ENCODE peak calls at places on chromosomes 6 and 20, in nine cellular contexts. K, P, D, S, B, X, Z, U and A are unnamed samples. For H3K27me3, the result is how much of the 10 kb centered on the place peaks cover.

GRCh38 chr6:5125152-5126006 is 40.2 kb downstream of the PPP1R3G start:
- DNase-seq in K (no peak), P (peak), D (no peak), S (no peak), B (peak), X (no peak), Z (no peak), U (no peak), A (peak)

GRCh38 chr20:50304883-50305635 is 114.4 kb downstream of the CEBPB start:
- DNase-seq in K (peak), P (peak), D (peak), S (peak), B (no peak), X (peak), Z (peak), U (peak), A (no peak)

GRCh38 chr20:62839261-62839660 is 22.4 kb downstream of the TCFL5 start:
- DNase-seq in K (no peak), P (no peak), D (no peak), S (no peak), B (no peak), X (no peak), Z (no peak), U (no peak), A (no peak)

GRCh38 chr6:80725156-80725930 is 618.9 kb downstream of the BCKDHB start:
- DNase-seq in K (peak), P (peak), D (no peak), S (no peak), B (no peak), X (no peak), Z (no peak), U (no peak), A (no peak)

GRCh38 chr20:63235399-63235983 is at the start of gene BIRC7:
- DNase-seq in K (no peak), P (no peak), D (no peak), S (no peak), B (no peak), X (no peak), Z (no peak), U (no peak), A (no peak)

GRCh38 chr6:97081010-97081573 is 156.6 kb downstream of the KLHL32 start:
- DNase-seq in K (no peak), P (no peak), D (no peak), S (no peak), B (no peak), X (no peak), Z (no peak), U (no peak), A (no peak)

GRCh38 chr6:108562503-108562993 is 1.8 kb downstream of the FOXO3 start:
- DNase-seq in K (no peak), P (peak), D (peak), S (peak), B (peak), X (peak), Z (peak), U (peak), A (peak)

GRCh38 chr20:46681032-46681854 is 8.0 kb downstream of the TP53RK start:
- DNase-seq in K (no peak), P (peak), D (peak), S (no peak), B (no peak), X (no peak), Z (peak), U (peak), A (no peak)

GRCh38 chr20:48012401-48012974 is 227.2 kb upstream of the SULF2 start:
- DNase-seq in K (peak), P (peak), D (no peak), S (no peak), B (no peak), X (no peak), Z (no peak), U (no peak), A (peak)

GRCh38 chr20:3698511-3699436 is 13.6 kb downstream of the SIGLEC1 start:
- DNase-seq in K (no peak), P (no peak), D (no peak), S (no peak), B (no peak), X (no peak), Z (no peak), U (no peak), A (no peak)

GRCh38 chr20:33431797-33432381 is 11.7 kb downstream of the SNTA1 start:
- DNase-seq in K (no peak), P (no peak), D (peak), S (no peak), B (no peak), X (no peak), Z (no peak), U (peak), A (no peak)

GRCh38 chr6:158468666-158469065 is 91.2 kb upstream of the TMEM181 start:
- DNase-seq in K (no peak), P (no peak), D (no peak), S (no peak), B (no peak), X (no peak), Z (no peak), U (no peak), A (no peak)

DNA sequence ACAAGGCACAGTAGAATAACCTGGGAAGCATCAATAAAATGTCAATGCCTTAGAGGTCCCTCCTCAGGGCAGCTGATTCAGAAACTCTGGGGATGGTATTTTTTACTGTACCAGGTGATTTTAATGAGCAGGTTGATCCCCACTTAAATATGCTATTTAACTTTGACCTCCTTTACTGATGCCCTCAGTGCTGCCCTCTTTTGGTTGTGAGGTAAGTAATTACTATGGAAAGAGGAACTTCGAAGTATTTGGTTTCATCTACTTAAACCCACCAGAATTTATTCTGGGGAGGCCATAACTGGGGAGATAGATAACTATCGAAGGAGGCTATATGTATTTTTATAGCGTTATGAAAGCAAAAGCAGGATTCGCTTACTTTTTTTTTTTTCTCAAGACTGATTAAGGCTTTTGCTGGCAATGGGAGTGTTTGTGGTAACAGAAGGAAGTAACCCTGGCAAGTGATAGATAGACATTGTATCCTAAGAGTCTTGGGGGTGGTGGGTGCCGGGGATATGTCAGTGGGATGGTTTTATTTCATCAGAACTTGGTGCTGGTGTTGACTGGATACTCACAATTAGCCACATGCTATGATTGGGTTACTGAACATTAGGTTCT is 168.9 kb upstream of the CENPW start:
- DNase-seq in K (no peak), P (peak), D (no peak), S (no peak), B (no peak), X (no peak), Z (no peak), U (no peak), A (no peak)
- TF ChIP-seq CTCF in K (peak), P (peak), D (peak), S (peak), B (peak), X (peak), Z (peak), U (no peak), A (peak)

GRCh38 chr6:50824505-50824904 is 5.8 kb downstream of the TFAP2B start:
- DNase-seq in K (no peak), P (no peak), D (no peak), S (no peak), B (no peak), X (no peak), Z (no peak), U (no peak), A (no peak)
- H3K27me3 ChIP-seq in K (under half), P (half or more), D (half or more), S (under half), B (under half), X (under half), Z (under half), U (under half), A (under half)

DNA sequence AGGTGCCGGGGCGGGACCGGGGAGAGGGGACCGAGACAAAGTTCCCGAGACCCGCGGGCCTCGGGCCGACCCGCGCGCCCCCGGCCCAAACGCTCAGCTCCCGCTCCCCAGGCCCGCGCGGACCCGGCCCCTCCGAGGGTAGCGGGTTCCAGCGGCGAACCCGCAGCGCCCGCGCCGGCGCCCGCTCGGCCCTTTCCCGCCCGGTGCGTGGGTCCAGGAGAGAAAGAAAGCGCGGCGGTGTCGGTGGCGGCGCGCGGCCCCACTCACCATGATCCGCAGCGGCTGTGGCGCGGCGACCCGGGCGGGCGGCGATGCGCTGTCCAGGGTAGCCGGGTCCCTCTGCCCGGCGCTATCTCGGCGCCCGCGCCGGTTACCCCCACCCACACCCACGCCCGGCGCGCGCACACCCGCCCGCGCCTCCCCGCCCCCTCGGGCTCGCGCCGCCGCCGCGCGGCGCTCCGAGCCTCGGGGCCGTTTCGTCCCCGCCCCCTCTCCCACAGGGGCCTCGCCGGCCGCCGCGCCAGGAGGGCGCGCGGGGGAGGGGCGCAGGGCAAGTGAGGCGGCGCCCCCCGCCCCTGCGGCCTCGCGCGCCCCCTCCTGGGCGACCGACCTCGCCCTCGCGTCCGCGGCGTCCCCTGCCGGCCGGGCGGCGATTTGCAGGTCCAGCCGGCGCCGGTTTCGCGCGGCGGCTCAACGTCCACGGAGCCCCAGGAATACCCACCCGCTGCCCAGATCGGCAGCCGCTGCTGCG is at the start of gene ELOVL2:
- DNase-seq in K (no peak), P (peak), D (peak), S (no peak), B (no peak), X (peak), Z (peak), U (peak), A (no peak)
- H3K4me3 ChIP-seq in K (peak), P (peak), D (peak), S (peak), B (no peak), X (peak), Z (peak), U (peak), A (peak)

GRCh38 chr6:29965873-29966601 is 23.7 kb downstream of the HLA-A start:
- DNase-seq in K (no peak), P (peak), D (peak), S (peak), B (peak), X (peak), Z (peak), U (peak), A (no peak)

GRCh38 chr6:29968905-29969304 is 26.6 kb downstream of the HLA-A start:
- DNase-seq in K (no peak), P (no peak), D (no peak), S (no peak), B (no peak), X (no peak), Z (no peak), U (no peak), A (no peak)

GRCh38 chr6:29968130-29968529 is 25.8 kb downstream of the HLA-A start:
- DNase-seq in K (no peak), P (no peak), D (no peak), S (no peak), B (peak), X (no peak), Z (no peak), U (no peak), A (peak)

GRCh38 chr6:29964904-29965872 is 22.9 kb downstream of the HLA-A start:
- DNase-seq in K (no peak), P (peak), D (peak), S (peak), B (peak), X (peak), Z (peak), U (peak), A (peak)

GRCh38 chr6:29967379-29968010 is 25.2 kb downstream of the HLA-A start:
- DNase-seq in K (no peak), P (peak), D (no peak), S (no peak), B (peak), X (no peak), Z (peak), U (no peak), A (no peak)
- TF ChIP-seq CTCF in K (no peak), P (peak), D (peak), S (peak), B (peak), X (peak), Z (no peak), U (no peak), A (no peak)

GRCh38 chr6:397604-398003 is 6.1 kb downstream of the IRF4 start:
- DNase-seq in K (no peak), P (no peak), D (no peak), S (no peak), B (no peak), X (no peak), Z (no peak), U (no peak), A (no peak)

GRCh38 chr6:399785-400517 is 8.4 kb downstream of the IRF4 start:
- DNase-seq in K (no peak), P (no peak), D (no peak), S (no peak), B (no peak), X (no peak), Z (no peak), U (no peak), A (no peak)

GRCh38 chr6:397056-397455 is 5.5 kb downstream of the IRF4 start:
- DNase-seq in K (no peak), P (no peak), D (no peak), S (no peak), B (no peak), X (no peak), Z (no peak), U (no peak), A (no peak)

GRCh38 chr6:398065-398464 is 6.5 kb downstream of the IRF4 start:
- DNase-seq in K (no peak), P (no peak), D (no peak), S (no peak), B (no peak), X (no peak), Z (no peak), U (no peak), A (no peak)

DNA sequence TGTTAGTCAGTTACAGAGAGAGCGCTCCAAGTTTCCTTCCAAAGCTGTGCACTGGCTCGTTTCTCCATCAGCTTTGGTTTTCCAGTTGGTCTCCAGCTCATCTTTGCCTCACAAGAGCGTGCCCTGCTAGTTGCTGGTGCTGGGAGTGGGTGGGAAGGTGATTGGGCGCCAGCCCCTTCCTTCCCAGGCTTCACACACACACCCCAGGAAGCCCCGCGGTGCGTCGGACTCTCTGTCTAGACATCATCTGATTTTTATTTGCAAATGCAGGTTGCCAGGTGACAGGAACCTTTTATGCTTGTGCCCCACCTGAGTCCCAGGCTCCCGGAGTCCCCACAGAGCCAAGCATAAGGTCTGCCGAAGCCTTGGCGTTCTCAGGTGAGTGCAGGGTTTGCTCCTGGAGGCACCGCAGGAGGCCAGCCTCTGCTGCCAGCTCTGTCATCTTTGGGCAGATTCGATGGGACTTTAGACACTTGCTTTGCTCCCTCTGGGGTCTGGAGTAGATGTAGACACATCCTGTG is 7.1 kb downstream of the IRF4 start:
- DNase-seq in K (no peak), P (no peak), D (no peak), S (no peak), B (no peak), X (no peak), Z (no peak), U (no peak), A (no peak)
- H3K27me3 ChIP-seq in K (under half), P (half or more), D (half or more), S (under half), B (under half), X (under half), Z (under half), U (under half), A (under half)

GRCh38 chr6:128919831-128920230 is 36.9 kb downstream of the LAMA2 start:
- DNase-seq in K (no peak), P (no peak), D (no peak), S (no peak), B (no peak), X (no peak), Z (no peak), U (no peak), A (no peak)

GRCh38 chr6:128918886-128919285 is 35.9 kb downstream of the LAMA2 start:
- DNase-seq in K (no peak), P (no peak), D (no peak), S (no peak), B (no peak), X (no peak), Z (no peak), U (no peak), A (no peak)

GRCh38 chr6:128914051-128914450 is 31.1 kb downstream of the LAMA2 start:
- DNase-seq in K (no peak), P (no peak), D (no peak), S (no peak), B (no peak), X (no peak), Z (no peak), U (no peak), A (no peak)

GRCh38 chr6:128919412-128919811 is 36.5 kb downstream of the LAMA2 start:
- DNase-seq in K (peak), P (no peak), D (no peak), S (no peak), B (no peak), X (no peak), Z (no peak), U (no peak), A (no peak)
- H3K4me3 ChIP-seq in K (no peak), P (no peak), D (no peak), S (no peak), B (no peak), X (no peak), Z (no peak), U (no peak), A (no peak)

GRCh38 chr6:74050921-74051320 is 354.9 kb downstream of the CD109 start:
- DNase-seq in K (no peak), P (no peak), D (no peak), S (no peak), B (no peak), X (no peak), Z (no peak), U (no peak), A (no peak)
- TF ChIP-seq CTCF in K (no peak), P (no peak), D (no peak), S (no peak), B (no peak), X (no peak), Z (no peak), U (no peak), A (no peak)

GRCh38 chr20:21519136-21519584 is 5.3 kb upstream of the NKX2-2 start:
- DNase-seq in K (no peak), P (no peak), D (no peak), S (no peak), B (no peak), X (no peak), Z (no peak), U (no peak), A (no peak)
- H3K27me3 ChIP-seq in K (half or more), P (half or more), D (half or more), S (half or more), B (under half), X (half or more), Z (under half), U (under half), A (half or more)

GRCh38 chr20:19977373-19977770 is 39.8 kb upstream of the NAA20 start:
- DNase-seq in K (no peak), P (no peak), D (no peak), S (no peak), B (no peak), X (no peak), Z (no peak), U (no peak), A (no peak)
- H3K4me3 ChIP-seq in K (peak), P (peak), D (peak), S (peak), B (no peak), X (peak), Z (peak), U (peak), A (peak)

DNA sequence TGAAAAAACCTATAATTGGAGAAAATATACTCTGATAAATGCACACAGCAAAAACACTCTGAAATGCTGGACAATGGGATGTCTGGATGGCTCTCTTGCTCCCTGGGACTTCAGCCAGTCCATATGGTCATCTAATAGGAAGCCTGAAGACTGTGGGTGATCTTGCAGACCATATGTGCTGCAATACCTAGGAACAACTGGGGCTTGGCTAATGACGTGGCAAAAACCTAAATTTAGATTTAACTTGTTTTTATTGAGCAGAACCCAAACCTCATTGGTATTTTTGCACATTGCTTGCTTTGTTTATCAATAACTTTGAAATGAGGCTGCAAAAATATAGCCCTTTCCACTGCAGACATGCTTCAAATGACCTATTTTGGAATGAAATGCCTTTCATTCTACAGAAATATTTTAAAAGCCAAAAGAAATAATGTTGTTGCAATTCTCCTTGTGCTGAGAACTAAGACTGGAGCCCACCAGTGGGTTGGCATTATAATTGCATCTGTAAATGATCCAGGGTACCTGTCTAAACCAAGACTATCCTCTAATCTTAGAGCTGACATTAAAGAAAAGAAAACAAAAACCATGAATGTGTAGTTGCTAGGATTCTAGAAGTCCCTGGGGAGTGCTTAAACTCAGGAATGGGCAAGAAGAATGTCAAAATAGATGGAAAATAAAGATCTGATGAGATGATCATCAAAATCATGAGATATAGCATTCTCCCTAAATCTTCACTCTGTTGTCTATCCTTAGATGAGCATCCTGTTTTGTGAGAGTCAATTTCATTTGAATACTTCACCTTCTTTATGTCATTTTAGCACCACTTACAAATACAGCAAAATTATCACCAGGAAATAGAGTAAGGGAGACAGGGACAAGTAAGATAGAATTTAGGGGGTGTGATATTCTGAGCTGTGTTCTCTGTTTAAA is 152.1 kb upstream of the RIMS1 start:
- DNase-seq in K (no peak), P (no peak), D (no peak), S (no peak), B (no peak), X (no peak), Z (no peak), U (no peak), A (no peak)
- TF ChIP-seq CTCF in K (no peak), P (no peak), D (no peak), S (no peak), B (no peak), X (no peak), Z (no peak), U (no peak), A (no peak)